ENCODE peak calls at places on chromosomes 13 and 19, in ten cellular contexts. N is endodermal cell; E is NCI-H2107; P is thyroid gland; J is HS-27A; U is bronchial epithelial cell; K is activated CD4-positive, alpha-beta T cell treated with anti-CD3 and anti-CD28 coated beads, Interleukin-2, amount 10 ng/mL, durations not matched to agents 7 days and 5 days; T is Kasumi-1; X is mucosa of descending colon; D is hypothalamus. V is an unnamed sample.

GRCh38 chr13:111586291-111586690 is 265.8 kb downstream of the TEX29 start:
- DNase-seq in J (no peak), N (no peak), P (no peak), E (no peak), U (no peak), X (no peak), D (no peak), K (no peak), T (no peak), V (no peak)

GRCh38 chr19:6214881-6215541 is 64.8 kb downstream of the MLLT1 start:
- DNase-seq in X (no peak), J (no peak), D (no peak), E (no peak), K (no peak), N (no peak), U (no peak), P (no peak), T (no peak), V (no peak)

GRCh38 chr19:19508217-19508616 is 7.1 kb downstream of the TSSK6 start:
- DNase-seq in J (no peak), T (no peak), P (no peak), U (no peak), E (no peak), D (no peak), N (no peak), X (peak), K (no peak), V (no peak)

GRCh38 chr13:78460176-78460575 is 143.2 kb downstream of the POU4F1 start:
- DNase-seq in U (no peak), D (no peak), T (peak), E (no peak), X (no peak), N (no peak), P (no peak), J (no peak), K (no peak), V (no peak)

GRCh38 chr13:24254151-24254810 is 55.1 kb upstream of the C1QTNF9 start:
- DNase-seq in J (no peak), N (no peak), E (no peak), P (no peak), K (peak), D (no peak), T (peak), X (no peak), U (no peak), V (no peak)

GRCh38 chr19:3538965-3539742 is at the start of gene TEKTIP1:
- DNase-seq in T (no peak), X (no peak), E (no peak), K (no peak), J (no peak), P (no peak), U (no peak), D (no peak), N (peak), V (peak)

GRCh38 chr13:24613128-24613527 is 67.1 kb upstream of the ATP12A start:
- DNase-seq in J (no peak), U (no peak), X (no peak), D (no peak), E (no peak), T (no peak), N (no peak), P (no peak), K (no peak), V (no peak)

GRCh38 chr19:15836345-15836594 is 20.8 kb upstream of the OR10H1 start:
- DNase-seq in J (no peak), N (no peak), X (no peak), P (no peak), T (no peak), K (no peak), D (no peak), E (no peak), U (no peak), V (peak)

GRCh38 chr13:110976785-110977184 is 61.9 kb upstream of the ANKRD10 start:
- DNase-seq in J (no peak), U (no peak), N (no peak), E (no peak), X (no peak), T (no peak), K (no peak), D (no peak), P (no peak), V (no peak)

GRCh38 chr13:95509521-95510315 is 42.8 kb upstream of the CLDN10 start:
- DNase-seq in J (no peak), T (peak), E (no peak), K (no peak), U (peak), X (no peak), D (no peak), P (no peak), N (no peak), V (peak)

GRCh38 chr19:19458110-19458816 is 52.8 kb downstream of the GATAD2A start:
- DNase-seq in E (no peak), D (no peak), N (no peak), P (no peak), J (no peak), T (peak), U (no peak), K (no peak), X (peak), V (no peak)

GRCh38 chr13:27005556-27005955 is 166.1 kb downstream of the USP12 start:
- DNase-seq in N (peak), K (no peak), P (no peak), X (no peak), U (no peak), J (no peak), E (peak), D (no peak), T (no peak), V (no peak)

GRCh38 chr13:32585625-32586021 is 629 bp upstream of the PDS5B start:
- DNase-seq in E (no peak), T (no peak), N (peak), X (no peak), K (no peak), P (peak), U (no peak), D (no peak), J (no peak), V (peak)

GRCh38 chr13:112968380-112968909 is 569 bp upstream of the MCF2L start:
- DNase-seq in E (peak), P (peak), D (no peak), U (no peak), N (peak), K (peak), J (no peak), X (peak), T (no peak), V (peak)

GRCh38 chr19:5627395-5627904 is 4.6 kb downstream of the SAFB start:
- DNase-seq in N (peak), U (no peak), D (no peak), J (no peak), P (no peak), T (peak), X (peak), K (peak), E (no peak), V (peak)